ENCODE peak calls at places on chromosomes 13 and 19, in five cellular contexts. W, B, I, Z and P are unnamed samples.

GRCh38 chr19:52992109-52993004 is 21.4 kb upstream of the ERVV-1 start:
- DNase-seq in W (peak), B (no peak), I (no peak), Z (no peak), P (peak)

GRCh38 chr19:44677019-44677809 is 5.9 kb downstream of the CEACAM19 start:
- DNase-seq in W (peak), B (peak), I (no peak), Z (no peak), P (peak)

GRCh38 chr19:48284891-48285290 is 15.0 kb downstream of the ZNF114 start:
- DNase-seq in W (no peak), B (no peak), I (no peak), Z (no peak), P (peak)

GRCh38 chr13:38630780-38631179 is 56.1 kb upstream of the FREM2 start:
- DNase-seq in W (no peak), B (peak), I (no peak), Z (no peak), P (peak)

GRCh38 chr13:60707878-60708277 is 310.9 kb downstream of the TDRD3 start:
- DNase-seq in W (no peak), B (peak), I (no peak), Z (no peak), P (no peak)

GRCh38 chr19:54674021-54674617 is 11.3 kb downstream of the LILRB4 start:
- DNase-seq in W (no peak), B (peak), I (no peak), Z (no peak), P (no peak)

GRCh38 chr13:74839656-74840055 is 642.3 kb downstream of the TBC1D4 start:
- DNase-seq in W (no peak), B (no peak), I (no peak), Z (no peak), P (no peak)

GRCh38 chr19:51327066-51327985 is 14.6 kb downstream of the VSIG10L start:
- DNase-seq in W (peak), B (peak), I (peak), Z (peak), P (peak)

GRCh38 chr13:99390601-99391000 is 83.4 kb upstream of the GPR183 start:
- DNase-seq in W (no peak), B (no peak), I (no peak), Z (no peak), P (no peak)

GRCh38 chr13:71602327-71602726 is 264.7 kb downstream of the DACH1 start:
- DNase-seq in W (no peak), B (no peak), I (no peak), Z (no peak), P (no peak)

GRCh38 chr19:49559928-49560327 is 20.4 kb downstream of the NOSIP start:
- DNase-seq in W (peak), B (no peak), I (no peak), Z (no peak), P (no peak)

GRCh38 chr13:29480893-29481525 is 114.5 kb downstream of the SLC7A1 start:
- DNase-seq in W (no peak), B (no peak), I (no peak), Z (no peak), P (no peak)

GRCh38 chr13:29767006-29767405 is 83.4 kb downstream of the UBL3 start:
- DNase-seq in W (no peak), B (no peak), I (no peak), Z (no peak), P (peak)

GRCh38 chr19:18804139-18804601 is 13.1 kb upstream of the COMP start:
- DNase-seq in W (no peak), B (no peak), I (no peak), Z (no peak), P (no peak)

GRCh38 chr13:69970521-69970920 is 137.1 kb upstream of the ATXN8OS start:
- DNase-seq in W (peak), B (peak), I (no peak), Z (peak), P (peak)

GRCh38 chr19:48713041-48713863 is 6.3 kb downstream of the MAMSTR start:
- DNase-seq in W (peak), B (peak), I (no peak), Z (no peak), P (peak)

GRCh38 chr13:32019612-32020233 is 11.9 kb upstream of the FRY start:
- DNase-seq in W (peak), B (peak), I (peak), Z (no peak), P (peak)

GRCh38 chr13:37168922-37169321 is 63.5 kb upstream of the CSNK1A1L start:
- DNase-seq in W (no peak), B (no peak), I (no peak), Z (no peak), P (no peak)

GRCh38 chr19:44608391-44608821 is 5.0 kb upstream of the IGSF23 start:
- DNase-seq in W (no peak), B (peak), I (no peak), Z (no peak), P (peak)

GRCh38 chr19:57058871-57059270 is 60.9 kb upstream of the USP29 start:
- DNase-seq in W (no peak), B (no peak), I (no peak), Z (no peak), P (no peak)

GRCh38 chr13:72754111-72754510 is 26.4 kb downstream of the BORA start:
- DNase-seq in W (no peak), B (no peak), I (no peak), Z (no peak), P (no peak)

GRCh38 chr19:43575955-43576451 is 402 bp downstream of the PINLYP start:
- DNase-seq in W (peak), B (peak), I (no peak), Z (no peak), P (no peak)

GRCh38 chr19:48918801-48919247 is 14.7 kb upstream of the DHDH start:
- DNase-seq in W (peak), B (peak), I (peak), Z (peak), P (peak)

GRCh38 chr13:23159205-23159586 is 21.6 kb upstream of the SGCG start:
- DNase-seq in W (peak), B (peak), I (peak), Z (no peak), P (no peak)

GRCh38 chr19:38399081-38399480 is 3.8 kb upstream of the FAM98C start:
- DNase-seq in W (no peak), B (no peak), I (no peak), Z (no peak), P (no peak)

GRCh38 chr19:38400361-38400760 is 2.5 kb upstream of the FAM98C start:
- DNase-seq in W (no peak), B (peak), I (no peak), Z (no peak), P (peak)

GRCh38 chr19:38402623-38402966 is 298 bp upstream of the FAM98C start:
- DNase-seq in W (no peak), B (no peak), I (no peak), Z (no peak), P (no peak)

GRCh38 chr19:38401148-38401547 is 1.7 kb upstream of the FAM98C start:
- DNase-seq in W (no peak), B (peak), I (no peak), Z (no peak), P (peak)

DNA sequence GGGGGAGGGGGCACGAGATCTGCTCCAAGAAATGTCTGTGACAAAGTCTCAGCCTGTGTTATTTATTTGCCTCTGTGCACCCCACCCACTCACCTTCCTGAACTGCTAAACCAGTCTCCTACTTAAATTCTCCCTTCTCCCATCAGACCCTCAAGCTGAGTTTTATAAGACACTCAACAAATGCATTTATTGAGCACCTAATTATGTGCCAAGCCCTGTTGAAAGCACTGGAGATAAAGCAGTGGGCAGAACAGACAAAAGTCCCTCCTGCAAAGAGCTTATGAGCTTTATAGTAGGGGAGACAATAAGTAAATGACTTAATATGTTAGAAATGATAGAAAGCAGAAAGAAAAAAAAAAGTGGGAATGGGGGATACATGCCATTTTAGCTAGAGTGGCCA is 3.4 kb upstream of the FAM98C start:
- DNase-seq in W (no peak), B (no peak), I (no peak), Z (no peak), P (no peak)
- H2BK12ac ChIP-seq in W (no peak), B (no peak), I (no peak), Z (no peak), P (no peak)

DNA sequence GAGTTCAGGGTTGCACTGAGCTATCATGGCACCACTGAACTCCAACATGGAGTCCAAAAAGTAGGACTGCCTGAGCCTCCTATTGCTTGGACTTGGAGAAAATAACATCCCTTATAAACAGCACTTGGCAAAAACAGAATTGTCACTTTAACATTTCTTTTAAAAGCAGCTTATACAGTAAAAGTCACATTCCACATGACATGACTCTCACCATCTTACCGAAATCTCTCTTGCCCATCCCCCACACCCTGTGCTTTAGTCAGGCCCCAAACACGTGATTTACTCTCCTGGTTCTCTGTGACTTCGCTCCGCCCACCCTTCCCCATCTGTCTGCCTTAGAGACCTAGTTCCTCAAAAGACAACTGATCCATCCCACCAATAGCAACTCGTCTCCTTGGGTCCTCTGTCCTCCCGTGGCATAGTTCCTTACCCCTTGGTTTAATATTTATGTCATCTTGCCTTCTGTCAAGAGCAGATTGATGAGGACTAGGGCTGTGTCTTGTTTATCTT is 4.6 kb downstream of the SAFB start:
- DNase-seq in W (peak), B (peak), I (no peak), Z (no peak), P (peak)
- H2BK12ac ChIP-seq in W (no peak), B (no peak), I (no peak), Z (no peak), P (no peak)

DNA sequence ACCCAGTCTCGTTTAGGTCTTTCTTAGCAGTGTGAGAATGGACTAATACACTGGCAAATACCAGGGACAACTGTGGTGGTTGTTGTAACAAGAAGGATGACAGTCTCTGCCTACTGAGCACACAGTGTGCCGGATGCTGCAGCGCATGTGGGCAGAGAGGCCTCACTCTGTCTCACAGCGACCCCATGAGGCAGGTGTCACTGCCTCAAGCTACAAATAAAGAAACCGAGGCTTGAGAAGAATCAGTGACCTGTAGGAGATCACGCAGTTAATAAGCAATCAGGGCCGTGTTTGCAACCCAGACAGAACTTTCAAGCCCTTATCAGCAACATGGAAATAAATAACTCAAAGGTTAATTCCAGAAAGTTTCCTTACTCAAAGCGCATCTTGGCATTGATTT is 40.5 kb upstream of the GAS6 start:
- DNase-seq in W (peak), B (no peak), I (no peak), Z (no peak), P (peak)
- H2BK12ac ChIP-seq in W (no peak), B (no peak), I (no peak), Z (no peak), P (peak)

GRCh38 chr13:25688524-25688923 is 316.8 kb downstream of the ATP8A2 start:
- DNase-seq in W (no peak), B (no peak), I (no peak), Z (no peak), P (no peak)
- H2BK12ac ChIP-seq in W (no peak), B (no peak), I (no peak), Z (no peak), P (no peak)

DNA sequence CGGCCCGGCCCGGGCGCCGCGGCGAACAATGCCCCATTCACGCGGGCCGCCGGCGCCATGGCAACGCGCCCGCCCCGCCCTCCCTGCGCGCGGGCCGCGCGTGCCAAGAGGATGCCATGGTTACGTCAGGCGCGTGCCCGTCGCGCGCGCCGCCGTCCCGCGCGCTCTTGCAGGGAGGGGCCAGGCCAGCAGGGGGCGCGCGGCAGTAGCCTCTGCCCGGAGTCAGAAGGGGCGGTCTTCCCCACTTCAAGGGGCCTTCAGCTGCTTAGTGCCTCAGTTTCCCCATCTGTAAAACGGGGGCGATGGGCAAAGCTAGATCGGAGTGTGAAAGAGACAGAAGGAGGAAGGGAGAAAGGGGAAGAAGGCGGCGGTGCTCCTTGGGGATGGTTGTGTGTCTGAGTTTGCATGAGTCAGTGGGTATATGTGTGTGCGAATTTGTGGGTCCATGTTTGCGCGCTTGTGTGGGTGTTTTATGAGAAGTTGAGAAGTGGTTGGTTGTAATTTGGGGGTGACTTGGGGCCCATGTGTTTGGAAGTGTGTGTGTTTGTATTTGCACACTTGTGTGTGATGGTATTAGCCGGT is 11.6 kb upstream of the NFIX start:
- DNase-seq in W (peak), B (peak), I (peak), Z (no peak), P (peak)
- H2BK12ac ChIP-seq in W (no peak), B (no peak), I (no peak), Z (peak), P (no peak)

DNA sequence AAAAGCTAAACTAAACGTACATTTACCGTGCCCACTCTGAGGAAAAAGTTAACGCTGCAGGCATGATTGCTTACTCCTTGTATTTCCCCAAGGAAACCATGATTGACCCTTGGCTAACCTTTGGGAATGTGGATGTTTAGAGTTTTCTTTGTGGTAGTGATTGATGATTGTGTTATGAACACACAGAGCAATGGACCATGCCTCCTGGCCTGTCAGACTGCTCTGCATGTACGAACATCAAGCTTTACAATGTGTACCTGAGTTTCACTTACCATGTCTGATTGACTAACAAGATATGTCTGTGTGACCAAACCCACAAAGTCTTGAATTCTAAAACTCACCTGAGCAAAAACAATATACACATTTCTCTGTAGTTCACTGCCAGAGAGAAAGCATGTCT is 35.1 kb downstream of the MYCBP2 start:
- DNase-seq in W (no peak), B (no peak), I (no peak), Z (no peak), P (no peak)
- H2BK12ac ChIP-seq in W (no peak), B (no peak), I (no peak), Z (no peak), P (no peak)

GRCh38 chr19:20005741-20006140 is 33.6 kb downstream of the ZNF682 start:
- DNase-seq in W (no peak), B (peak), I (no peak), Z (no peak), P (no peak)
- H2BK12ac ChIP-seq in W (no peak), B (no peak), I (no peak), Z (no peak), P (no peak)

GRCh38 chr13:111414341-111414740 is 93.9 kb downstream of the TEX29 start:
- DNase-seq in W (no peak), B (no peak), I (no peak), Z (no peak), P (no peak)

GRCh38 chr13:111415765-111416164 is 95.3 kb downstream of the TEX29 start:
- DNase-seq in W (no peak), B (no peak), I (no peak), Z (no peak), P (no peak)

GRCh38 chr13:111413407-111414187 is 93.2 kb downstream of the TEX29 start:
- DNase-seq in W (no peak), B (no peak), I (no peak), Z (no peak), P (no peak)

GRCh38 chr13:111418101-111418500 is 97.7 kb downstream of the TEX29 start:
- DNase-seq in W (no peak), B (no peak), I (no peak), Z (no peak), P (no peak)

GRCh38 chr13:111415216-111415615 is 94.8 kb downstream of the TEX29 start:
- DNase-seq in W (no peak), B (no peak), I (peak), Z (no peak), P (no peak)
- H2BK12ac ChIP-seq in W (no peak), B (no peak), I (no peak), Z (no peak), P (no peak)

DNA sequence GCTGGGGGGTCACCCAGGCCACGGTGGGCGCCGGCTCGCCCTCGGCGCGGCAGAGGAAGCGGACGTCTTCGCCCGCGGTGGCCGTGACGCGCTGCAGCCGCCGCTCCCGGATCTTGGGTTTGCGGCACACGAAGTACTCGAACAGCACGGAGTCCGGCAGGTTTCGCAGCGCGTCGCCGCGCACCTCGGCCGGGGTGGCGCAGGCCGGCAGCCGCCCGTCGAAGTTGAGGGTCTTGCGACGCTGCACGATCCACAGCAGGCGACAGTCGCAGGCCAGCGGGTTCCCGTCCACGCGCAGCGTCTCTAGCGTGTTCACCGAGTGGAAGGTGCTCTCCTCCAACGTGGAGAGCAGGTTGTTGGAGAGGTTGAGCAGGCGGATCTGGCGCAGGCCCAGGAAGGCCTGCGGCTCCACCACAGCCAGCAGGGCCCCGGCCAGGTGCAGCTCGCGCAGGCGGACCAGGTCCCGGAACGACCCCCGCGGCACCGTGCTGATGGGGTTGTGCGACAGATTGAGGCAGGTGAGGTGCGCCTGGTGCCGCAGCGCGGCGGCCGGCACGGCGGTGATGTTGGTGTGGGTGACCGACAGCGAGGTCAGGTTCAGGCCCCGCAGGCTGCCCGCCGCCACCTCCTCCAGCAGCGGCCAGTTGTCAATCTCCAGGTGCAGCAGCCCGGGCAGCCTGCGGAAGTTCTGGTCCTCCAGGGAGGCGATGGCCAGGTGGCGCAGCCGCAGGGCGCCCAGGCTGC is 8.6 kb upstream of the PEAK3 start:
- DNase-seq in W (peak), B (peak), I (no peak), Z (no peak), P (no peak)
- H2BK12ac ChIP-seq in W (no peak), B (no peak), I (no peak), Z (peak), P (no peak)